ENCODE peak calls at places on chromosome 22, in eight cellular contexts. One of them, this sample, is unnamed.

GRCh38 chr22:47739216-47739615 is 976.8 kb downstream of the TBC1D22A start:
- DNase-seq in AG04450: no peak
- DNase-seq in heart left ventricle: no peak
- DNase-seq in H9: no peak
- DNase-seq in GM23338: no peak
- DNase-seq in stomach: no peak
- DNase-seq in neuronal stem cell: no peak
- DNase-seq in breast epithelium: no peak
- DNase-seq in this sample: no peak

GRCh38 chr22:20424937-20425587 is 12.6 kb downstream of the SCARF2 start:
- DNase-seq in heart left ventricle: no peak
- DNase-seq in AG04450: no peak
- DNase-seq in breast epithelium: no peak
- DNase-seq in GM23338: peak
- DNase-seq in H9: peak
- DNase-seq in stomach: no peak
- DNase-seq in neuronal stem cell: no peak
- DNase-seq in this sample: no peak

GRCh38 chr22:45331486-45331885 is 21.8 kb downstream of the FAM118A start:
- DNase-seq in breast epithelium: no peak
- DNase-seq in stomach: no peak
- DNase-seq in neuronal stem cell: no peak
- DNase-seq in AG04450: no peak
- DNase-seq in heart left ventricle: no peak
- DNase-seq in GM23338: no peak
- DNase-seq in H9: no peak
- DNase-seq in this sample: no peak

GRCh38 chr22:48494968-48495750 is 1332.5 kb downstream of the BRD1 start:
- DNase-seq in GM23338: no peak
- DNase-seq in heart left ventricle: no peak
- DNase-seq in stomach: no peak
- DNase-seq in H9: no peak
- DNase-seq in AG04450: no peak
- DNase-seq in neuronal stem cell: no peak
- DNase-seq in breast epithelium: no peak
- DNase-seq in this sample: no peak

GRCh38 chr22:50441428-50441993 is 33.3 kb downstream of the SBF1 start:
- DNase-seq in H9: no peak
- DNase-seq in GM23338: no peak
- DNase-seq in neuronal stem cell: no peak
- DNase-seq in breast epithelium: no peak
- DNase-seq in AG04450: no peak
- DNase-seq in stomach: no peak
- DNase-seq in heart left ventricle: no peak
- DNase-seq in this sample: no peak

GRCh38 chr22:39514373-39514973 is 5.9 kb upstream of the ATF4 start:
- DNase-seq in neuronal stem cell: no peak
- DNase-seq in GM23338: peak
- DNase-seq in AG04450: no peak
- DNase-seq in H9: peak
- DNase-seq in stomach: peak
- DNase-seq in breast epithelium: no peak
- DNase-seq in heart left ventricle: no peak
- DNase-seq in this sample: no peak

GRCh38 chr22:38760477-38761201 is 4.8 kb upstream of the SUN2 start:
- DNase-seq in GM23338: no peak
- DNase-seq in H9: no peak
- DNase-seq in stomach: no peak
- DNase-seq in AG04450: no peak
- DNase-seq in heart left ventricle: no peak
- DNase-seq in breast epithelium: no peak
- DNase-seq in neuronal stem cell: no peak
- DNase-seq in this sample: no peak

GRCh38 chr22:39251762-39252460 is 7.1 kb upstream of the PDGFB start:
- DNase-seq in AG04450: no peak
- DNase-seq in heart left ventricle: no peak
- DNase-seq in H9: no peak
- DNase-seq in stomach: peak
- DNase-seq in neuronal stem cell: no peak
- DNase-seq in breast epithelium: peak
- DNase-seq in GM23338: no peak
- DNase-seq in this sample: peak

GRCh38 chr22:33975841-33976240 is 55.6 kb upstream of the LARGE1 start:
- DNase-seq in H9: no peak
- DNase-seq in GM23338: no peak
- DNase-seq in stomach: no peak
- DNase-seq in breast epithelium: no peak
- DNase-seq in AG04450: no peak
- DNase-seq in heart left ventricle: no peak
- DNase-seq in neuronal stem cell: no peak
- DNase-seq in this sample: no peak

GRCh38 chr22:31603081-31603525 is 58.9 kb downstream of the PISD start:
- DNase-seq in AG04450: no peak
- DNase-seq in GM23338: no peak
- DNase-seq in stomach: no peak
- DNase-seq in heart left ventricle: no peak
- DNase-seq in H9: no peak
- DNase-seq in neuronal stem cell: no peak
- DNase-seq in breast epithelium: no peak
- DNase-seq in this sample: no peak

GRCh38 chr22:49204599-49205214 is 623.0 kb downstream of the BRD1 start:
- DNase-seq in GM23338: no peak
- DNase-seq in neuronal stem cell: no peak
- DNase-seq in stomach: peak
- DNase-seq in H9: peak
- DNase-seq in breast epithelium: no peak
- DNase-seq in heart left ventricle: no peak
- DNase-seq in AG04450: no peak
- DNase-seq in this sample: no peak

GRCh38 chr22:19352766-19353165 is 61.2 kb upstream of the CLTCL1 start:
- DNase-seq in stomach: no peak
- DNase-seq in H9: no peak
- DNase-seq in heart left ventricle: peak
- DNase-seq in neuronal stem cell: no peak
- DNase-seq in GM23338: no peak
- DNase-seq in breast epithelium: no peak
- DNase-seq in AG04450: no peak
- DNase-seq in this sample: no peak

GRCh38 chr22:28963362-28963761 is 80.0 kb downstream of the ZNRF3 start:
- DNase-seq in neuronal stem cell: no peak
- DNase-seq in stomach: no peak
- DNase-seq in breast epithelium: no peak
- DNase-seq in AG04450: no peak
- DNase-seq in heart left ventricle: no peak
- DNase-seq in GM23338: no peak
- DNase-seq in H9: no peak
- DNase-seq in this sample: no peak

GRCh38 chr22:23862103-23862502 is 4.4 kb downstream of the SLC2A11 start:
- DNase-seq in GM23338: peak
- DNase-seq in neuronal stem cell: no peak
- DNase-seq in AG04450: no peak
- DNase-seq in heart left ventricle: no peak
- DNase-seq in stomach: no peak
- DNase-seq in H9: peak
- DNase-seq in breast epithelium: no peak
- DNase-seq in this sample: no peak

GRCh38 chr22:20514658-20515406 is 7.4 kb downstream of the MED15 start:
- DNase-seq in neuronal stem cell: no peak
- DNase-seq in stomach: no peak
- DNase-seq in GM23338: no peak
- DNase-seq in H9: no peak
- DNase-seq in breast epithelium: no peak
- DNase-seq in AG04450: peak
- DNase-seq in heart left ventricle: no peak
- DNase-seq in this sample: peak

GRCh38 chr22:48736593-48737460 is 1090.8 kb downstream of the BRD1 start:
- DNase-seq in GM23338: no peak
- DNase-seq in heart left ventricle: no peak
- DNase-seq in H9: no peak
- DNase-seq in AG04450: no peak
- DNase-seq in neuronal stem cell: no peak
- DNase-seq in stomach: no peak
- DNase-seq in breast epithelium: no peak
- DNase-seq in this sample: no peak

GRCh38 chr22:20422965-20423635 is 14.5 kb downstream of the SCARF2 start:
- DNase-seq in AG04450: no peak
- DNase-seq in heart left ventricle: peak
- DNase-seq in breast epithelium: no peak
- DNase-seq in H9: no peak
- DNase-seq in stomach: peak
- DNase-seq in GM23338: no peak
- DNase-seq in neuronal stem cell: no peak
- DNase-seq in this sample: no peak

GRCh38 chr22:20238567-20239062 is 29.5 kb downstream of the RTN4R start:
- DNase-seq in heart left ventricle: peak
- DNase-seq in neuronal stem cell: peak
- DNase-seq in breast epithelium: no peak
- DNase-seq in stomach: peak
- DNase-seq in AG04450: no peak
- DNase-seq in H9: peak
- DNase-seq in GM23338: peak
- DNase-seq in this sample: no peak

GRCh38 chr22:19132693-19133400 is 1.7 kb downstream of the TSSK2 start:
- DNase-seq in AG04450: no peak
- DNase-seq in breast epithelium: no peak
- DNase-seq in GM23338: no peak
- DNase-seq in neuronal stem cell: no peak
- DNase-seq in stomach: no peak
- DNase-seq in heart left ventricle: no peak
- DNase-seq in H9: no peak
- DNase-seq in this sample: no peak

GRCh38 chr22:21947040-21948014 is 5.3 kb downstream of the PPM1F start:
- DNase-seq in neuronal stem cell: peak
- DNase-seq in breast epithelium: no peak
- DNase-seq in GM23338: peak
- DNase-seq in AG04450: peak
- DNase-seq in stomach: no peak
- DNase-seq in heart left ventricle: no peak
- DNase-seq in H9: peak
- DNase-seq in this sample: no peak
- H3K27ac ChIP-seq in neuronal stem cell: no peak
- H3K27ac ChIP-seq in breast epithelium: peak
- H3K27ac ChIP-seq in GM23338: peak
- H3K27ac ChIP-seq in AG04450: peak
- H3K27ac ChIP-seq in stomach: peak
- H3K27ac ChIP-seq in heart left ventricle: peak
- H3K27ac ChIP-seq in H9: no peak
- H3K27ac ChIP-seq in this sample: peak

GRCh38 chr22:24984122-24984521 is 31.6 kb downstream of the KIAA1671 start:
- DNase-seq in neuronal stem cell: no peak
- DNase-seq in breast epithelium: no peak
- DNase-seq in GM23338: no peak
- DNase-seq in stomach: no peak
- DNase-seq in H9: no peak
- DNase-seq in heart left ventricle: no peak
- DNase-seq in AG04450: no peak
- DNase-seq in this sample: no peak
- H3K27ac ChIP-seq in neuronal stem cell: no peak
- H3K27ac ChIP-seq in breast epithelium: no peak
- H3K27ac ChIP-seq in GM23338: no peak
- H3K27ac ChIP-seq in stomach: no peak
- H3K27ac ChIP-seq in H9: no peak
- H3K27ac ChIP-seq in heart left ventricle: no peak
- H3K27ac ChIP-seq in AG04450: no peak
- H3K27ac ChIP-seq in this sample: peak

GRCh38 chr22:36305813-36306212 is 52.9 kb downstream of the APOL1 start:
- DNase-seq in stomach: no peak
- DNase-seq in heart left ventricle: no peak
- DNase-seq in H9: no peak
- DNase-seq in AG04450: no peak
- DNase-seq in breast epithelium: no peak
- DNase-seq in neuronal stem cell: no peak
- DNase-seq in GM23338: no peak
- DNase-seq in this sample: no peak
- H3K27ac ChIP-seq in stomach: peak
- H3K27ac ChIP-seq in heart left ventricle: peak
- H3K27ac ChIP-seq in H9: no peak
- H3K27ac ChIP-seq in AG04450: peak
- H3K27ac ChIP-seq in breast epithelium: no peak
- H3K27ac ChIP-seq in neuronal stem cell: no peak
- H3K27ac ChIP-seq in GM23338: no peak
- H3K27ac ChIP-seq in this sample: no peak

DNA sequence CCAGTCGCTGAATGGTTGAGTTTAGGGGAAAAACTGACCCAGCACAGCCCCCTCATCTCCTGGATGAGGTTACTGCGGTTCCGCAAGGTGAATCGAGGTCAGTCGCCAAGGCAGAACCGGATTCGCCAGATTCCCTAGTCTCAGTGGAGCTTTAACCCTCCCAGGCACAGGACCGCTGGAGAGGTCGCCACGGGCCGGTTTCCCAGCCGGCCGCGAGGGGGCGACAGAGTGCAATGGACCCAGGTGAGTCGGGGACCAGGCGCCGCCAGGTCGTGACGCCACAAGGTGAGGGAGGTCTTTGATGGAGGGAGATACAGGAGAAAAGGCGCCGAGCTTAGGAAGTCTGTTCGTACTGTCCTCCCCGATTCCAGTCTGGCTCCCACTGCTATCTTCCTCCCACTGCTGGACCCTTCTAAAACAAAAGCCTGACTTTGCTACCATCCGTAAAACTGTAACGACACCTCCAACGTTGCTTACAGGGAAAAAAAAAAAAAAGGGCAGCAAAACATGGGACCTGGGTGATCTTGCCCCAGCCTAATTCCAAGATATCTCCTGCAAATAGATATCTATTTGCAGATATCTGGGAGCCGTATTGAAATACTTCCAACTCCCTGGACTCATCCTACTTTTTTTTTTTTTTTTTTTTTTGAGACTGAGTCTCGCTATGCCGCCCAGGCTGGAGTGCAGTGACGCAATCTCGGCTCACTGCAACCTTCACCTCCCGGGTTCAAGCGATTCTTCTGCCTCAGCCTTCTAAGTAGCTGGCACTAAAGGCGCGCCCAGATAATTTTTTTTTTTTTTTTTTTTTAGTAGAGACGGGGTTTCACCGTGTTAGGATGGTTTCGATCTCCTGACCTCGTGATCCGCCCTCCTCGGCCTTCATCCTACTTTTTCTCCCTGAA is 1.4 kb upstream of the GGA1 start:
- DNase-seq in heart left ventricle: peak
- DNase-seq in GM23338: peak
- DNase-seq in H9: peak
- DNase-seq in breast epithelium: peak
- DNase-seq in neuronal stem cell: peak
- DNase-seq in stomach: peak
- DNase-seq in AG04450: no peak
- DNase-seq in this sample: peak
- H3K27ac ChIP-seq in heart left ventricle: peak
- H3K27ac ChIP-seq in GM23338: peak
- H3K27ac ChIP-seq in H9: peak
- H3K27ac ChIP-seq in breast epithelium: peak
- H3K27ac ChIP-seq in neuronal stem cell: no peak
- H3K27ac ChIP-seq in stomach: peak
- H3K27ac ChIP-seq in AG04450: peak
- H3K27ac ChIP-seq in this sample: peak

GRCh38 chr22:42595434-42595833 is 19.2 kb downstream of the POLDIP3 start:
- DNase-seq in H9: no peak
- DNase-seq in GM23338: no peak
- DNase-seq in breast epithelium: no peak
- DNase-seq in neuronal stem cell: no peak
- DNase-seq in AG04450: no peak
- DNase-seq in heart left ventricle: no peak
- DNase-seq in stomach: no peak
- DNase-seq in this sample: no peak
- H3K27ac ChIP-seq in H9: no peak
- H3K27ac ChIP-seq in GM23338: no peak
- H3K27ac ChIP-seq in breast epithelium: no peak
- H3K27ac ChIP-seq in neuronal stem cell: no peak
- H3K27ac ChIP-seq in AG04450: no peak
- H3K27ac ChIP-seq in heart left ventricle: peak
- H3K27ac ChIP-seq in stomach: no peak
- H3K27ac ChIP-seq in this sample: no peak

This sample was measured in epithelial cell of prostate.